ENCODE peak calls at places on chromosomes 5 and 9, in five cellular contexts. V, I, P, F and Z are unnamed samples.

GRCh38 chr9:110033869-110034268 is 174.1 kb downstream of the C9orf152 start:
- DNase-seq in V (no peak), I (no peak), P (no peak), F (no peak), Z (no peak)

GRCh38 chr5:73204733-73205132 is 31.7 kb downstream of the TMEM174 start:
- DNase-seq in V (no peak), I (no peak), P (no peak), F (no peak), Z (no peak)

GRCh38 chr9:133356391-133357091 is at the start of the genes SURF1 and SURF2:
- DNase-seq in V (peak), I (peak), P (peak), F (peak), Z (peak)

GRCh38 chr5:72693546-72693945 is 122.9 kb upstream of the TNPO1 start:
- DNase-seq in V (no peak), I (no peak), P (no peak), F (no peak), Z (no peak)

GRCh38 chr5:75051217-75051751 is 1.1 kb downstream of the GCNT4 start:
- DNase-seq in V (no peak), I (no peak), P (no peak), F (no peak), Z (no peak)

GRCh38 chr9:73148447-73148937 is 3.2 kb upstream of the ANXA1 start:
- DNase-seq in V (no peak), I (no peak), P (no peak), F (no peak), Z (no peak)

GRCh38 chr9:29297592-29297991 is 1724.3 kb upstream of the C9orf72 start:
- DNase-seq in V (no peak), I (no peak), P (no peak), F (no peak), Z (no peak)

GRCh38 chr9:127122176-127123151 is at the start of gene ANGPTL2:
- DNase-seq in V (peak), I (no peak), P (no peak), F (peak), Z (peak)

GRCh38 chr9:35649431-35650340 is 1.0 kb downstream of the SIT1 start:
- DNase-seq in V (peak), I (no peak), P (peak), F (no peak), Z (no peak)